ENCODE peak calls at places on chromosomes 2 and 18, in six cellular contexts. One of them, this sample, is unnamed.

GRCh38 chr18:77709107-77709506 is 459.5 kb downstream of the GALR1 start:
- DNase-seq in caudate nucleus: no peak
- DNase-seq in activated CD4-positive, alpha-beta T cell treated with anti-CD3 and anti-CD28 coated beads, Interleukin-2, amount 10 ng/mL, durations not matched to agents 7 days and 5 days: no peak
- DNase-seq in WTC11: no peak
- DNase-seq in fibroblast of pulmonary artery: no peak
- DNase-seq in CD8-positive, alpha-beta T cell: no peak
- DNase-seq in this sample: no peak

GRCh38 chr2:230170532-230170931 is 49.3 kb downstream of the SP110 start:
- DNase-seq in caudate nucleus: no peak
- DNase-seq in activated CD4-positive, alpha-beta T cell treated with anti-CD3 and anti-CD28 coated beads, Interleukin-2, amount 10 ng/mL, durations not matched to agents 7 days and 5 days: peak
- DNase-seq in WTC11: no peak
- DNase-seq in fibroblast of pulmonary artery: peak
- DNase-seq in CD8-positive, alpha-beta T cell: no peak
- DNase-seq in this sample: peak

GRCh38 chr2:38409136-38409903 is 32.2 kb upstream of the ATL2 start:
- DNase-seq in caudate nucleus: no peak
- DNase-seq in activated CD4-positive, alpha-beta T cell treated with anti-CD3 and anti-CD28 coated beads, Interleukin-2, amount 10 ng/mL, durations not matched to agents 7 days and 5 days: no peak
- DNase-seq in WTC11: no peak
- DNase-seq in fibroblast of pulmonary artery: peak
- DNase-seq in CD8-positive, alpha-beta T cell: no peak
- DNase-seq in this sample: no peak

GRCh38 chr2:226001716-226002115 is 602.2 kb downstream of the NYAP2 start:
- DNase-seq in caudate nucleus: no peak
- DNase-seq in activated CD4-positive, alpha-beta T cell treated with anti-CD3 and anti-CD28 coated beads, Interleukin-2, amount 10 ng/mL, durations not matched to agents 7 days and 5 days: no peak
- DNase-seq in WTC11: no peak
- DNase-seq in fibroblast of pulmonary artery: no peak
- DNase-seq in CD8-positive, alpha-beta T cell: no peak
- DNase-seq in this sample: no peak

GRCh38 chr2:120203341-120204021 is 19.7 kb downstream of the TMEM185B start:
- DNase-seq in caudate nucleus: no peak
- DNase-seq in activated CD4-positive, alpha-beta T cell treated with anti-CD3 and anti-CD28 coated beads, Interleukin-2, amount 10 ng/mL, durations not matched to agents 7 days and 5 days: no peak
- DNase-seq in WTC11: no peak
- DNase-seq in fibroblast of pulmonary artery: no peak
- DNase-seq in CD8-positive, alpha-beta T cell: no peak
- DNase-seq in this sample: no peak

GRCh38 chr2:238596571-238597551 is 170.1 kb downstream of the ASB1 start:
- DNase-seq in caudate nucleus: no peak
- DNase-seq in activated CD4-positive, alpha-beta T cell treated with anti-CD3 and anti-CD28 coated beads, Interleukin-2, amount 10 ng/mL, durations not matched to agents 7 days and 5 days: no peak
- DNase-seq in WTC11: no peak
- DNase-seq in fibroblast of pulmonary artery: peak
- DNase-seq in CD8-positive, alpha-beta T cell: no peak
- DNase-seq in this sample: no peak

GRCh38 chr18:45370190-45371010 is 244.9 kb upstream of the SLC14A2 start:
- DNase-seq in caudate nucleus: no peak
- DNase-seq in activated CD4-positive, alpha-beta T cell treated with anti-CD3 and anti-CD28 coated beads, Interleukin-2, amount 10 ng/mL, durations not matched to agents 7 days and 5 days: no peak
- DNase-seq in WTC11: no peak
- DNase-seq in fibroblast of pulmonary artery: peak
- DNase-seq in CD8-positive, alpha-beta T cell: no peak
- DNase-seq in this sample: no peak

GRCh38 chr2:29603341-29603740 is 318.0 kb downstream of the ALK start:
- DNase-seq in caudate nucleus: no peak
- DNase-seq in activated CD4-positive, alpha-beta T cell treated with anti-CD3 and anti-CD28 coated beads, Interleukin-2, amount 10 ng/mL, durations not matched to agents 7 days and 5 days: no peak
- DNase-seq in WTC11: no peak
- DNase-seq in fibroblast of pulmonary artery: no peak
- DNase-seq in CD8-positive, alpha-beta T cell: no peak
- DNase-seq in this sample: no peak

GRCh38 chr18:38397094-38397493 is 831.5 kb upstream of the CELF4 start:
- DNase-seq in caudate nucleus: no peak
- DNase-seq in activated CD4-positive, alpha-beta T cell treated with anti-CD3 and anti-CD28 coated beads, Interleukin-2, amount 10 ng/mL, durations not matched to agents 7 days and 5 days: no peak
- DNase-seq in WTC11: no peak
- DNase-seq in fibroblast of pulmonary artery: no peak
- DNase-seq in CD8-positive, alpha-beta T cell: no peak
- DNase-seq in this sample: no peak

GRCh38 chr2:234679151-234679765 is 182.4 kb upstream of the ARL4C start:
- DNase-seq in caudate nucleus: no peak
- DNase-seq in activated CD4-positive, alpha-beta T cell treated with anti-CD3 and anti-CD28 coated beads, Interleukin-2, amount 10 ng/mL, durations not matched to agents 7 days and 5 days: no peak
- DNase-seq in WTC11: no peak
- DNase-seq in fibroblast of pulmonary artery: no peak
- DNase-seq in CD8-positive, alpha-beta T cell: no peak
- DNase-seq in this sample: no peak

GRCh38 chr2:231527091-231527395 is 3.2 kb downstream of the NMUR1 start:
- DNase-seq in caudate nucleus: no peak
- DNase-seq in activated CD4-positive, alpha-beta T cell treated with anti-CD3 and anti-CD28 coated beads, Interleukin-2, amount 10 ng/mL, durations not matched to agents 7 days and 5 days: no peak
- DNase-seq in WTC11: peak
- DNase-seq in fibroblast of pulmonary artery: no peak
- DNase-seq in CD8-positive, alpha-beta T cell: no peak
- DNase-seq in this sample: no peak

This sample was measured in Jurkat, Clone E6-1.